ENCODE peak calls at places on chromosome 2, in six cellular contexts. K is right cardiac atrium; P is stimulated activated CD4-positive, alpha-beta T cell treated with anti-CD3 and anti-CD28 coated beads, TNF-alpha, amount 100 ng/mL, for 24 hours; D is NCI-H2081; J is HEK293T; Q is SK-MEL-5. C is an unnamed sample.

GRCh38 chr2:84958135-84959044 is 12.6 kb upstream of the KCMF1 start:
- DNase-seq in K (no peak), D (peak), P (no peak), Q (peak), J (peak), C (peak)

GRCh38 chr2:2170861-2171260 is 160.2 kb downstream of the MYT1L start:
- DNase-seq in K (no peak), J (no peak), Q (no peak), D (no peak), P (no peak), C (no peak)

GRCh38 chr2:237665713-237666143 is 38.3 kb downstream of the LRRFIP1 start:
- DNase-seq in D (no peak), Q (peak), P (no peak), K (no peak), J (no peak), C (no peak)

GRCh38 chr2:101788995-101789970 is 91.8 kb downstream of the MAP4K4 start:
- DNase-seq in K (no peak), P (no peak), J (no peak), Q (no peak), D (no peak), C (no peak)

GRCh38 chr2:158725496-158725895 is 69.6 kb upstream of the DAPL1 start:
- DNase-seq in J (no peak), P (no peak), D (no peak), Q (no peak), K (no peak), C (peak)

GRCh38 chr2:190891370-190891769 is 10.7 kb downstream of the GLS start:
- DNase-seq in J (no peak), D (no peak), Q (no peak), K (no peak), P (no peak), C (no peak)

GRCh38 chr2:216936954-216937357 is 77.1 kb upstream of the TNP1 start:
- DNase-seq in J (no peak), Q (no peak), P (no peak), D (no peak), K (peak), C (no peak)

GRCh38 chr2:236445678-236446077 is 123.9 kb upstream of the ACKR3 start:
- DNase-seq in J (no peak), D (no peak), K (no peak), P (no peak), Q (no peak), C (no peak)

GRCh38 chr2:182649316-182649715 is 66.7 kb upstream of the DNAJC10 start:
- DNase-seq in K (peak), Q (peak), P (no peak), J (peak), D (peak), C (no peak)

GRCh38 chr2:85741211-85741610 is 12.6 kb upstream of the ATOH8 start:
- DNase-seq in K (peak), Q (no peak), P (no peak), D (no peak), J (no peak), C (no peak)

GRCh38 chr2:3665886-3666612 is 8.0 kb downstream of the ALLC start:
- DNase-seq in K (no peak), D (no peak), P (no peak), J (no peak), Q (no peak), C (no peak)

GRCh38 chr2:149200109-149200520 is 130.3 kb upstream of the LYPD6 start:
- DNase-seq in J (no peak), K (no peak), Q (no peak), P (no peak), D (no peak), C (no peak)

C was measured in NCI-H1105.